ENCODE peak calls at places on chromosomes 5 and 9, in eight cellular contexts. T is body of pancreas; O is transverse colon; C is mesendoderm; X is BJ; R is hepatocyte; A is aorta; V is CD8-positive, alpha-beta T cell. J is an unnamed sample.

GRCh38 chr5:40503438-40503837 is 176.3 kb upstream of the PTGER4 start:
- DNase-seq in T (no peak), O (peak; percentile 14), C (no peak), X (no peak), R (no peak), A (no peak), V (no peak), J (no peak)

GRCh38 chr9:96398582-96399334 is 15.2 kb upstream of the SLC35D2 start:
- DNase-seq in T (no peak), O (no peak), C (peak; percentile 44), X (no peak), R (no peak), A (no peak), V (no peak), J (no peak)

GRCh38 chr5:74538206-74538661 is 102.3 kb downstream of the ENC1 start:
- DNase-seq in T (peak; percentile 76), O (peak; percentile 24), C (peak; percentile 37), X (no peak), R (peak; percentile 55), A (no peak), V (no peak), J (no peak)

GRCh38 chr9:91298304-91298703 is 63.4 kb downstream of the AUH start:
- DNase-seq in T (no peak), O (no peak), C (no peak), X (no peak), R (no peak), A (no peak), V (no peak), J (no peak)

GRCh38 chr5:93035194-93035593 is 545.8 kb downstream of the NR2F1-AS1 start:
- DNase-seq in T (no peak), O (no peak), C (no peak), X (no peak), R (peak; percentile 25), A (no peak), V (no peak), J (peak; percentile 39)

GRCh38 chr5:148033138-148033537 is 30.6 kb upstream of the SPINK5 start:
- DNase-seq in T (no peak), O (no peak), C (peak; percentile 93), X (no peak), R (no peak), A (no peak), V (no peak), J (no peak)

GRCh38 chr9:31140316-31140715 is 1244.1 kb upstream of the ACO1 start:
- DNase-seq in T (no peak), O (no peak), C (peak; percentile 59), X (no peak), R (peak; percentile 19), A (no peak), V (no peak), J (peak; percentile 19)

GRCh38 chr5:139406960-139407359 is 3.1 kb upstream of the SPATA24 start:
- DNase-seq in T (no peak), O (no peak), C (no peak), X (no peak), R (no peak), A (no peak), V (no peak), J (no peak)

GRCh38 chr9:112348257-112348992 is 15.0 kb upstream of the PTBP3 start:
- DNase-seq in T (peak; percentile 89), O (peak; percentile 91), C (no peak), X (no peak), R (peak; percentile 83), A (peak; percentile 96), V (peak; percentile 19), J (no peak)

GRCh38 chr9:88310310-88310980 is 77.8 kb upstream of the SPIN1 start:
- DNase-seq in T (peak; percentile 3), O (peak; percentile 11), C (peak; percentile 88), X (no peak), R (no peak), A (peak; percentile 5), V (no peak), J (peak; percentile 27)

GRCh38 chr9:37033753-37034319 is at the start of gene PAX5:
- DNase-seq in T (no peak), O (no peak), C (no peak), X (no peak), R (no peak), A (no peak), V (no peak), J (no peak)

GRCh38 chr5:59097116-59097515 is 514.2 kb downstream of the RAB3C start:
- DNase-seq in T (no peak), O (no peak), C (no peak), X (no peak), R (no peak), A (no peak), V (no peak), J (no peak)

GRCh38 chr5:55675119-55675518 is 37.0 kb downstream of the SLC38A9 start:
- DNase-seq in T (no peak), O (no peak), C (no peak), X (no peak), R (no peak), A (no peak), V (no peak), J (no peak)

GRCh38 chr5:91383956-91384300 is 811 bp upstream of the ARRDC3 start:
- DNase-seq in T (peak; percentile 25), O (peak; percentile 28), C (peak; percentile 62), X (no peak), R (peak; percentile 39), A (no peak), V (no peak), J (no peak)

GRCh38 chr5:36861820-36862219 is 14.7 kb upstream of the NIPBL start:
- DNase-seq in T (no peak), O (no peak), C (no peak), X (no peak), R (no peak), A (no peak), V (no peak), J (no peak)

GRCh38 chr9:70049236-70049635 is 5.6 kb downstream of the MAMDC2 start:
- DNase-seq in T (peak; percentile 72), O (peak; percentile 57), C (no peak), X (no peak), R (peak; percentile 24), A (no peak), V (no peak), J (peak; percentile 34)

GRCh38 chr9:124485201-124485600 is 22.0 kb downstream of the NR5A1 start:
- DNase-seq in T (no peak), O (no peak), C (no peak), X (no peak), R (no peak), A (no peak), V (no peak), J (no peak)

GRCh38 chr9:34862043-34862442 is 96.0 kb upstream of the PHF24 start:
- DNase-seq in T (no peak), O (no peak), C (no peak), X (no peak), R (no peak), A (no peak), V (no peak), J (no peak)

DNA sequence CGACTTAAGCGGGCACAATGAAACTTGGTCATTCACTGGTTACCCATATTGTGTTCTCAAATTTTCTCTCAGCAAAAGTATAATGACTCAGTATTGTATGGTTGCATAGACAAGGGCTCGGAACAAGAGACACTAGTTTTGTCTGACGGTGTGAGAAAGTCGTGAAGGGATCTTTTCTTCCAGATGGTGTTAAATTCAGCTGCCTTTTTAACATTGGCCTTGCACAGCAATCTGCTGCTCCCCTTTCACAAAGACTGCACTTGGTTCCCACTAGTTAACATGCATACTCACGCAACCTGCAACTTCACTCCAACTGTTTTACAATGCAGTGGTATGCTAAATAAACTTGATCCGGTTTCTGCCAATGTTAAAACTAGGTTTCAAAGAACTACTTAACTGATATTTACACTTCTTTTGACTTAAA is 219.2 kb downstream of the MEF2C start:
- DNase-seq in T (no peak), O (no peak), C (no peak), X (no peak), R (no peak), A (no peak), V (no peak), J (no peak)
- H3K27me3 ChIP-seq in T (no peaks in the 10 kb centered on the region), O (peaks cover 100% of the 10 kb centered on the region), C (peaks cover 38% of the 10 kb centered on the region), X (peaks cover 22% of the 10 kb centered on the region), R (peaks cover 100% of the 10 kb centered on the region), A (no peaks in the 10 kb centered on the region), V (peaks cover 60% of the 10 kb centered on the region), J (no peaks in the 10 kb centered on the region)

GRCh38 chr5:178123987-178124925 is 6.6 kb upstream of the RMND5B start:
- DNase-seq in T (no peak), O (peak; percentile 27), C (no peak), X (no peak), R (peak; percentile 40), A (no peak), V (no peak), J (no peak)
- H3K36me3 ChIP-seq in T (no peaks in the 10 kb centered on the region), O (no peaks in the 10 kb centered on the region), C (peaks cover 2% of the 10 kb centered on the region), X (no peaks in the 10 kb centered on the region), R (no peaks in the 10 kb centered on the region), A (no peaks in the 10 kb centered on the region), V (peaks cover 7% of the 10 kb centered on the region), J (peaks cover 62% of the 10 kb centered on the region)

DNA sequence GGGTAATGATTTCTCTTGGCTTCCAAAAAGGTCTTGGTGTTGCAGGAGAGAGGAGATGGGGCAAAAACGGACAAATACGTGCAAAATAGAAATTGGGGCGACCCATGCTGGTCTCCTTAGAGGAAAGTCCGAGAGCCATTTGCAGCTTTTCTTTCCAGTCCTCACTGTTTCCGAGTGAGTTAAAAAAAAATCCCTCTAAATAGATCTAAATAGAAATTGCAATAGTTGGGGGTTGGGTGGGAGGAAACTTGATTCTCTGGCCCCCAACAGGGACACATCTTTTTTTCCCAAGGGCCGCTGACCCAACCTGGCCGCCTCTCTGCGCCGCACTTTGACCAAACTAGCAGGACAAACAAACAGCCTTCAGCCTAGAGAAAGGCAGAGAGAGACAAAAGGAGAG is 2.8 kb upstream of the NKX2-5 start:
- DNase-seq in T (no peak), O (no peak), C (peak; percentile 12), X (no peak), R (no peak), A (peak; percentile 22), V (no peak), J (no peak)
- H3K27me3 ChIP-seq in T (no peaks in the 10 kb centered on the region), O (peaks cover 100% of the 10 kb centered on the region), C (peaks cover 52% of the 10 kb centered on the region), X (peaks cover 71% of the 10 kb centered on the region), R (peaks cover 100% of the 10 kb centered on the region), A (peaks cover 2% of the 10 kb centered on the region), V (peaks cover 61% of the 10 kb centered on the region), J (no peaks in the 10 kb centered on the region)

GRCh38 chr9:133342083-133342406 is 5.9 kb downstream of the MED22 start:
- DNase-seq in T (no peak), O (no peak), C (peak; percentile 81), X (no peak), R (no peak), A (no peak), V (no peak), J (no peak)
- H3K36me3 ChIP-seq in T (no peaks in the 10 kb centered on the region), O (peaks cover 10% of the 10 kb centered on the region), C (peaks cover 14% of the 10 kb centered on the region), X (peaks cover 52% of the 10 kb centered on the region), R (no peaks in the 10 kb centered on the region), A (no peaks in the 10 kb centered on the region), V (peaks cover 13% of the 10 kb centered on the region), J (peaks cover 48% of the 10 kb centered on the region)

GRCh38 chr9:121916008-121916407 is 177.1 kb downstream of the TTLL11 start:
- DNase-seq in T (no peak), O (no peak), C (no peak), X (no peak), R (no peak), A (no peak), V (no peak), J (no peak)
- H3K27me3 ChIP-seq in T (no peaks in the 10 kb centered on the region), O (no peaks in the 10 kb centered on the region), C (no peaks in the 10 kb centered on the region), X (no peaks in the 10 kb centered on the region), R (no peaks in the 10 kb centered on the region), A (no peaks in the 10 kb centered on the region), V (no peaks in the 10 kb centered on the region), J (no peaks in the 10 kb centered on the region)

GRCh38 chr5:177232761-177233160 is 70.8 kb downstream of the RAB24 start:
- DNase-seq in T (no peak), O (no peak), C (peak; percentile 63), X (peak; percentile 20), R (no peak), A (no peak), V (no peak), J (no peak)
- H3K36me3 ChIP-seq in T (no peaks in the 10 kb centered on the region), O (peaks cover 8% of the 10 kb centered on the region), C (peaks cover 2% of the 10 kb centered on the region), X (peaks cover 4% of the 10 kb centered on the region), R (no peaks in the 10 kb centered on the region), A (no peaks in the 10 kb centered on the region), V (peaks cover 9% of the 10 kb centered on the region), J (no peaks in the 10 kb centered on the region)

J was measured in SJCRH30.